ENCODE peak calls at places on chromosomes 3 and 15, in seven cellular contexts. Y is cardiac muscle cell, K is RWPE1, S is GDM1, F is AG08396, Z is lower leg skin, B is T1000. T is an unnamed sample.

GRCh38 chr3:143329567-143330164 is 210.1 kb downstream of the CHST2 start:
- DNase-seq in B (no peak), Y (peak), F (no peak), S (no peak), Z (no peak), K (no peak), T (peak)

GRCh38 chr3:111745786-111746185 is 113.3 kb upstream of the PHLDB2 start:
- DNase-seq in B (no peak), Z (no peak), F (no peak), S (no peak), K (no peak), Y (no peak), T (no peak)

GRCh38 chr3:54706783-54707182 is 221.1 kb downstream of the LRTM1 start:
- DNase-seq in Z (no peak), B (no peak), Y (no peak), S (no peak), K (no peak), F (no peak), T (peak)

GRCh38 chr3:152353578-152353977 is 84.8 kb downstream of the MBNL1 start:
- DNase-seq in S (no peak), Y (no peak), F (no peak), Z (no peak), B (no peak), K (no peak), T (no peak)

GRCh38 chr3:124705552-124705951 is 24.7 kb upstream of the UMPS start:
- DNase-seq in B (no peak), S (no peak), Y (no peak), Z (no peak), K (no peak), F (no peak), T (no peak)

GRCh38 chr3:59812778-59813558 is 763.1 kb upstream of the CFAP20DC start:
- DNase-seq in F (no peak), S (no peak), B (no peak), Y (peak), K (no peak), Z (no peak), T (peak)

GRCh38 chr3:45688194-45688881 is 858 bp upstream of the SACM1L start:
- DNase-seq in Y (peak), F (peak), Z (no peak), S (peak), B (peak), K (peak), T (peak)

GRCh38 chr3:126982125-126982521 is 792 bp upstream of the PLXNA1 start:
- DNase-seq in K (no peak), Y (peak), Z (no peak), B (no peak), F (peak), S (no peak), T (peak)

GRCh38 chr3:149790265-149790664 is 2.1 kb downstream of the ANKUB1 start:
- DNase-seq in Z (no peak), B (no peak), K (peak), F (peak), Y (no peak), S (no peak), T (no peak)

GRCh38 chr3:178446054-178446453 is 90.2 kb upstream of the KCNMB2 start:
- DNase-seq in F (no peak), B (no peak), S (no peak), Z (no peak), K (no peak), Y (peak), T (no peak)

GRCh38 chr15:33068007-33068441 is 126.5 kb downstream of the FMN1 start:
- DNase-seq in F (no peak), K (peak), Z (peak), S (peak), B (no peak), Y (no peak), T (no peak)

GRCh38 chr15:69132935-69133861 is 27.2 kb upstream of the GLCE start:
- DNase-seq in K (no peak), Y (no peak), F (no peak), Z (no peak), S (no peak), B (no peak), T (peak)

GRCh38 chr3:184377882-184378445 is at the start of gene THPO:
- DNase-seq in S (no peak), B (no peak), Y (no peak), K (no peak), Z (no peak), F (no peak), T (peak)

GRCh38 chr3:154275965-154276364 is 48.3 kb downstream of the DHX36 start:
- DNase-seq in K (no peak), F (no peak), Z (no peak), B (no peak), Y (no peak), S (no peak), T (peak)

GRCh38 chr15:89905846-89906378 is 6.8 kb downstream of the ARPIN start:
- DNase-seq in K (no peak), F (no peak), B (no peak), S (no peak), Y (no peak), Z (no peak), T (no peak)

GRCh38 chr15:59997070-59997701 is 6.9 kb upstream of the FOXB1 start:
- DNase-seq in F (no peak), S (no peak), Z (no peak), K (no peak), B (no peak), Y (no peak), T (peak)

GRCh38 chr3:120661963-120662347 is 20.1 kb downstream of the HGD start:
- DNase-seq in S (no peak), Z (no peak), K (no peak), B (no peak), F (no peak), Y (no peak), T (no peak)

GRCh38 chr15:51094606-51095569 is at the start of gene TNFAIP8L3:
- DNase-seq in B (no peak), S (no peak), Z (no peak), F (peak), K (peak), Y (peak), T (peak)

GRCh38 chr15:93031103-93031464 is 57.9 kb downstream of the RGMA start:
- DNase-seq in B (no peak), Y (no peak), F (no peak), Z (no peak), S (no peak), K (no peak), T (no peak)

GRCh38 chr3:41711656-41712055 is 250.2 kb downstream of the ULK4 start:
- DNase-seq in F (no peak), Z (no peak), S (no peak), B (no peak), K (no peak), Y (peak), T (no peak)

GRCh38 chr3:124075758-124076157 is 83.8 kb upstream of the ROPN1 start:
- DNase-seq in F (no peak), S (no peak), K (no peak), Z (no peak), B (no peak), Y (no peak), T (no peak)

GRCh38 chr15:39685999-39686613 is 96.5 kb downstream of the FSIP1 start:
- DNase-seq in Z (peak), K (peak), S (peak), B (peak), Y (peak), F (peak), T (peak)

GRCh38 chr3:55488398-55489055 is 1.4 kb upstream of the WNT5A start:
- DNase-seq in K (peak), Z (no peak), Y (peak), B (peak), F (peak), S (no peak), T (peak)

GRCh38 chr3:127751782-127752181 is 70.5 kb downstream of the MGLL start:
- DNase-seq in Y (no peak), K (no peak), Z (no peak), B (no peak), F (no peak), S (no peak), T (no peak)

GRCh38 chr3:66075281-66075680 is 36.6 kb upstream of the MAGI1 start:
- DNase-seq in Z (no peak), Y (peak), K (peak), F (peak), B (no peak), S (no peak), T (no peak)

GRCh38 chr3:152352559-152352958 is 83.8 kb downstream of the MBNL1 start:
- DNase-seq in S (no peak), F (no peak), Z (no peak), Y (no peak), K (no peak), B (no peak), T (no peak)

GRCh38 chr15:101499863-101500713 is 10.6 kb upstream of the PCSK6 start:
- DNase-seq in S (peak), F (no peak), Y (no peak), B (no peak), K (no peak), Z (peak), T (peak)

GRCh38 chr3:116920836-116921596 is 211.4 kb downstream of the TUSC7 start:
- DNase-seq in K (no peak), Y (no peak), S (no peak), F (no peak), Z (no peak), B (no peak), T (no peak)

GRCh38 chr3:130929827-130930226 is 35.9 kb downstream of the ATP2C1 start:
- DNase-seq in S (no peak), B (no peak), Y (no peak), F (no peak), Z (no peak), K (no peak), T (peak)

GRCh38 chr3:62084558-62084957 is 288.8 kb downstream of the FEZF2 start:
- DNase-seq in K (peak), Z (no peak), S (no peak), F (no peak), B (no peak), Y (no peak), T (peak)

GRCh38 chr15:74261041-74261440 is 24.9 kb downstream of the CCDC33 start:
- DNase-seq in S (no peak), Y (no peak), F (no peak), Z (no peak), K (no peak), B (no peak), T (no peak)

GRCh38 chr3:181402347-181402746 is 309.4 kb upstream of the SOX2 start:
- DNase-seq in Z (no peak), S (no peak), B (no peak), Y (no peak), K (no peak), F (no peak), T (no peak)

GRCh38 chr3:14331273-14331672 is 71.1 kb upstream of the SLC6A6 start:
- DNase-seq in F (no peak), S (no peak), B (no peak), Z (no peak), K (no peak), Y (no peak), T (no peak)

GRCh38 chr3:45881031-45882022 is 5.0 kb upstream of the CCR9 start:
- DNase-seq in K (peak), S (no peak), Y (peak), B (no peak), Z (no peak), F (peak), T (no peak)

GRCh38 chr15:43511012-43511885 is 6.2 kb upstream of the MAP1A start:
- DNase-seq in Z (no peak), B (no peak), Y (no peak), S (peak), F (no peak), K (no peak), T (peak)

GRCh38 chr3:105431171-105431570 is 64.5 kb downstream of the ALCAM start:
- DNase-seq in S (no peak), K (no peak), F (no peak), Y (no peak), Z (no peak), B (no peak), T (no peak)

GRCh38 chr3:57951106-57951882 is 56.9 kb upstream of the FLNB start:
- DNase-seq in Y (peak), Z (peak), B (peak), F (peak), K (peak), S (peak), T (peak)